ENCODE peak calls at places on chromosomes 1 and 21, in eight cellular contexts. J, Y, U, P, S, X, A and F are unnamed samples.

GRCh38 chr21:26846036-26846931 is 1.1 kb upstream of the ADAMTS1 start:
- DNase-seq in J (peak), Y (peak), U (peak), P (no peak), S (peak), X (peak), A (peak), F (peak)

GRCh38 chr1:220797553-220797952 is 10.8 kb downstream of the MTARC1 start:
- DNase-seq in J (no peak), Y (no peak), U (no peak), P (no peak), S (no peak), X (no peak), A (no peak), F (no peak)

GRCh38 chr1:86419277-86419903 is 4.6 kb upstream of the CLCA2 start:
- DNase-seq in J (no peak), Y (peak), U (peak), P (peak), S (peak), X (no peak), A (no peak), F (peak)

GRCh38 chr1:109542657-109543056 is 3.0 kb downstream of the GPR61 start:
- DNase-seq in J (no peak), Y (no peak), U (no peak), P (no peak), S (no peak), X (no peak), A (no peak), F (no peak)

GRCh38 chr1:36350659-36351171 is 27.3 kb upstream of the EVA1B start:
- DNase-seq in J (no peak), Y (no peak), U (peak), P (no peak), S (peak), X (peak), A (no peak), F (no peak)

GRCh38 chr1:9385801-9386573 is 93.3 kb downstream of the SPSB1 start:
- DNase-seq in J (no peak), Y (no peak), U (no peak), P (no peak), S (no peak), X (no peak), A (no peak), F (no peak)

GRCh38 chr1:54356680-54357147 is 49.5 kb downstream of the SSBP3 start:
- DNase-seq in J (no peak), Y (no peak), U (no peak), P (no peak), S (no peak), X (no peak), A (no peak), F (no peak)

GRCh38 chr1:84504580-84505021 is 1.6 kb upstream of the SPATA1 start:
- DNase-seq in J (no peak), Y (no peak), U (peak), P (no peak), S (no peak), X (no peak), A (peak), F (no peak)

GRCh38 chr1:159828916-159829634 is 2.4 kb downstream of the SLAMF8 start:
- DNase-seq in J (peak), Y (peak), U (no peak), P (no peak), S (peak), X (no peak), A (peak), F (peak)

GRCh38 chr1:22332166-22332717 is 119.4 kb upstream of the ZBTB40 start:
- DNase-seq in J (no peak), Y (no peak), U (no peak), P (no peak), S (no peak), X (no peak), A (no peak), F (no peak)

GRCh38 chr1:116847688-116848531 is 61.8 kb upstream of the PTGFRN start:
- DNase-seq in J (no peak), Y (no peak), U (peak), P (peak), S (no peak), X (peak), A (no peak), F (no peak)

GRCh38 chr1:89884718-89885596 is 64.1 kb downstream of the LRRC8D start:
- DNase-seq in J (no peak), Y (no peak), U (no peak), P (no peak), S (no peak), X (no peak), A (no peak), F (no peak)